ENCODE peak calls at places on chromosomes 12 and 14, in nine cellular contexts. L, J, O, R, T, A, B, M and C are unnamed samples.

GRCh38 chr12:39619316-39619659 is 315 bp downstream of the ABCD2 start:
- DNase-seq in L (no peak), J (peak), O (no peak), R (no peak), T (no peak), A (peak), B (no peak), M (no peak), C (no peak)

GRCh38 chr12:6407206-6407954 is 23.4 kb downstream of the LTBR start:
- DNase-seq in L (no peak), J (no peak), O (no peak), R (no peak), T (no peak), A (no peak), B (no peak), M (no peak), C (no peak)

GRCh38 chr12:98399532-98399931 is 115.9 kb upstream of the TMPO start:
- DNase-seq in L (no peak), J (peak), O (peak), R (no peak), T (no peak), A (no peak), B (no peak), M (no peak), C (no peak)

GRCh38 chr14:91521058-91521721 is 11.1 kb upstream of the PPP4R3A start:
- DNase-seq in L (no peak), J (no peak), O (no peak), R (no peak), T (no peak), A (no peak), B (no peak), M (no peak), C (no peak)

GRCh38 chr12:33052141-33053051 is 155.8 kb upstream of the PKP2 start:
- DNase-seq in L (no peak), J (no peak), O (no peak), R (no peak), T (no peak), A (no peak), B (no peak), M (no peak), C (no peak)

GRCh38 chr14:100307215-100308111 is 1.2 kb upstream of the SLC25A29 start:
- DNase-seq in L (no peak), J (peak), O (peak), R (no peak), T (no peak), A (peak), B (no peak), M (no peak), C (no peak)

GRCh38 chr12:111446044-111446581 is 40.4 kb downstream of the SH2B3 start:
- DNase-seq in L (peak), J (no peak), O (no peak), R (no peak), T (no peak), A (peak), B (no peak), M (peak), C (no peak)

GRCh38 chr12:52684431-52684830 is 4.2 kb upstream of the KRT1 start:
- DNase-seq in L (no peak), J (no peak), O (no peak), R (no peak), T (no peak), A (no peak), B (no peak), M (no peak), C (no peak)

GRCh38 chr12:124928095-124928911 is 13.9 kb upstream of the UBC start:
- DNase-seq in L (peak), J (peak), O (no peak), R (peak), T (peak), A (peak), B (no peak), M (peak), C (no peak)

GRCh38 chr12:85529896-85530295 is 249.9 kb downstream of the ALX1 start:
- DNase-seq in L (no peak), J (no peak), O (no peak), R (no peak), T (no peak), A (no peak), B (no peak), M (no peak), C (no peak)

GRCh38 chr12:82625523-82625922 is 61.2 kb upstream of the TMTC2 start:
- DNase-seq in L (no peak), J (peak), O (no peak), R (no peak), T (no peak), A (no peak), B (no peak), M (no peak), C (peak)

GRCh38 chr14:104107101-104107581 is 21.6 kb downstream of the ASPG start:
- DNase-seq in L (peak), J (no peak), O (no peak), R (no peak), T (no peak), A (no peak), B (no peak), M (no peak), C (no peak)

GRCh38 chr12:50033317-50033679 is 8.0 kb upstream of the RACGAP1 start:
- DNase-seq in L (no peak), J (no peak), O (no peak), R (no peak), T (no peak), A (no peak), B (no peak), M (no peak), C (no peak)

GRCh38 chr12:29073631-29074239 is 75.3 kb upstream of the FAR2 start:
- DNase-seq in L (no peak), J (peak), O (peak), R (no peak), T (peak), A (no peak), B (no peak), M (no peak), C (no peak)

GRCh38 chr12:52261211-52261484 is 13.3 kb upstream of the KRT86 start:
- DNase-seq in L (no peak), J (no peak), O (no peak), R (no peak), T (no peak), A (no peak), B (no peak), M (no peak), C (no peak)

GRCh38 chr14:50233335-50234250 is 2.2 kb upstream of the SOS2 start:
- DNase-seq in L (no peak), J (no peak), O (no peak), R (no peak), T (peak), A (no peak), B (no peak), M (no peak), C (no peak)

GRCh38 chr14:57526942-57527341 is 33.3 kb upstream of the CCDC198 start:
- DNase-seq in L (no peak), J (peak), O (no peak), R (no peak), T (no peak), A (no peak), B (peak), M (no peak), C (no peak)

GRCh38 chr12:12024958-12025682 is 45.6 kb upstream of the BCL2L14 start:
- DNase-seq in L (no peak), J (no peak), O (no peak), R (no peak), T (no peak), A (peak), B (no peak), M (no peak), C (no peak)
- H3K27ac ChIP-seq in L (no peak), J (no peak), O (no peak), R (no peak), T (no peak), A (peak), B (no peak), M (no peak), C (no peak)

GRCh38 chr12:30990776-30991175 is 64.2 kb downstream of the TSPAN11 start:
- DNase-seq in L (no peak), J (no peak), O (no peak), R (no peak), T (no peak), A (no peak), B (no peak), M (no peak), C (no peak)

GRCh38 chr12:30989754-30990153 is 63.2 kb downstream of the TSPAN11 start:
- DNase-seq in L (no peak), J (peak), O (peak), R (no peak), T (peak), A (peak), B (peak), M (no peak), C (no peak)

GRCh38 chr12:30992381-30992780 is 65.8 kb downstream of the TSPAN11 start:
- DNase-seq in L (no peak), J (no peak), O (no peak), R (no peak), T (no peak), A (no peak), B (no peak), M (no peak), C (no peak)

GRCh38 chr12:30990316-30990715 is 63.8 kb downstream of the TSPAN11 start:
- DNase-seq in L (no peak), J (no peak), O (no peak), R (no peak), T (no peak), A (no peak), B (no peak), M (no peak), C (no peak)

DNA sequence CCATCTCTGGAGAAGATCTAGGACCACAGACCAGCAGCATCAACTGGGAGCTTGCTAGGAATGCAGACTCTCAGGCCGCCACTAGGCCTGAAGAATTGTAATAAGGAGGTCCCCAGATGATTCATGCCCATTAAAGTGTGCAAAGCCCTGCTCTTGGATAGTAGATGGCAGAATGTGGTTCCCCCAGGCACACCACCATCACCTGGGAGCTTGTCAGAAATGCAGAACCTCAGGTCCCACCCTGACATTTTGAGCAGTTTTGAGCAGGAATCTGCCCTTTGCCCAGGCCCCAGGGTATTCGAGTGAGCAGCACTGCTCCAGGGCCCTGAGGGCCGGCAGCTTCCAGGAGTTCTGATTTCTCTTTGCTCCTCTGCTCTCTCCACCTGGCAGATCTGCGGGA is 64.9 kb downstream of the TSPAN11 start:
- DNase-seq in L (no peak), J (no peak), O (no peak), R (no peak), T (no peak), A (no peak), B (no peak), M (no peak), C (no peak)
- H3K27ac ChIP-seq in L (no peak), J (no peak), O (no peak), R (no peak), T (no peak), A (no peak), B (no peak), M (no peak), C (no peak)

GRCh38 chr12:104360988-104361707 is 57.6 kb downstream of the EID3 start:
- DNase-seq in L (no peak), J (no peak), O (peak), R (no peak), T (no peak), A (no peak), B (no peak), M (no peak), C (no peak)
- H3K27ac ChIP-seq in L (no peak), J (no peak), O (no peak), R (no peak), T (no peak), A (no peak), B (no peak), M (no peak), C (no peak)

GRCh38 chr12:19692566-19692965 is 253.3 kb downstream of the AEBP2 start:
- DNase-seq in L (no peak), J (no peak), O (no peak), R (no peak), T (no peak), A (no peak), B (no peak), M (no peak), C (no peak)

GRCh38 chr12:19692091-19692490 is 252.8 kb downstream of the AEBP2 start:
- DNase-seq in L (no peak), J (no peak), O (no peak), R (no peak), T (no peak), A (no peak), B (no peak), M (no peak), C (no peak)

GRCh38 chr12:19689801-19690472 is 250.6 kb downstream of the AEBP2 start:
- DNase-seq in L (no peak), J (no peak), O (no peak), R (no peak), T (no peak), A (no peak), B (no peak), M (no peak), C (no peak)

GRCh38 chr12:19688489-19688888 is 249.2 kb downstream of the AEBP2 start:
- DNase-seq in L (no peak), J (no peak), O (no peak), R (no peak), T (no peak), A (no peak), B (no peak), M (no peak), C (no peak)

GRCh38 chr12:19689226-19689625 is 249.9 kb downstream of the AEBP2 start:
- DNase-seq in L (no peak), J (no peak), O (no peak), R (no peak), T (no peak), A (no peak), B (no peak), M (no peak), C (no peak)
- H3K27ac ChIP-seq in L (no peak), J (no peak), O (no peak), R (no peak), T (no peak), A (no peak), B (no peak), M (no peak), C (no peak)

GRCh38 chr14:22433059-22433458 is 156.0 kb downstream of the DAD1 start:
- DNase-seq in L (no peak), J (no peak), O (no peak), R (no peak), T (no peak), A (no peak), B (no peak), M (no peak), C (no peak)
- H3K27ac ChIP-seq in L (peak), J (no peak), O (no peak), R (no peak), T (no peak), A (peak), B (no peak), M (no peak), C (no peak)